ENCODE peak calls at places on chromosomes 12 and 14, in ten cellular contexts. O is endodermal cell; Q is fibroblast of lung; W is cardiac muscle cell; U is lung; G is PC-3; J is naive thymus-derived CD4-positive, alpha-beta T cell; T is pancreas; X is PC-9; Y is mucosa of descending colon. N is an unnamed sample.

GRCh38 chr14:75295491-75296338 is 17.1 kb downstream of the FOS start:
- DNase-seq in O (peak; percentile 96), Q (peak; percentile 59), W (peak; percentile 90), U (peak; percentile 81), G (peak; percentile 74), J (peak; percentile 75), T (peak; percentile 83), X (peak; percentile 91), Y (peak; percentile 88), N (peak; percentile 86)

GRCh38 chr12:12180136-12180535 is 86.7 kb downstream of the LRP6 start:
- DNase-seq in O (no peak), Q (peak; percentile 30), W (no peak), U (no peak), G (no peak), J (no peak), T (no peak), X (no peak), Y (no peak), N (no peak)

GRCh38 chr12:7959278-7960063 is 23.5 kb upstream of the SLC2A3 start:
- DNase-seq in O (peak; percentile 92), Q (no peak), W (peak; percentile 39), U (peak; percentile 54), G (peak; percentile 52), J (peak; percentile 38), T (no peak), X (peak; percentile 81), Y (no peak), N (peak; percentile 47)

GRCh38 chr12:132178801-132179401 is 34.6 kb downstream of the NOC4L start:
- DNase-seq in O (no peak), Q (no peak), W (no peak), U (no peak), G (peak; percentile 81), J (peak; percentile 77), T (no peak), X (peak; percentile 48), Y (peak; percentile 52), N (no peak)

GRCh38 chr12:69985656-69986055 is 160.6 kb downstream of the MYRFL start:
- DNase-seq in O (peak; percentile 91), Q (no peak), W (no peak), U (no peak), G (peak; percentile 56), J (no peak), T (no peak), X (peak; percentile 18), Y (no peak), N (no peak)

GRCh38 chr12:76018111-76018510 is 13.5 kb downstream of the PHLDA1 start:
- DNase-seq in O (peak; percentile 93), Q (peak; percentile 52), W (peak; percentile 58), U (peak; percentile 48), G (peak; percentile 29), J (no peak), T (no peak), X (peak; percentile 71), Y (no peak), N (no peak)

GRCh38 chr14:63988579-63988978 is 135.8 kb downstream of the SYNE2 start:
- DNase-seq in O (no peak), Q (no peak), W (no peak), U (no peak), G (no peak), J (no peak), T (no peak), X (no peak), Y (no peak), N (no peak)

GRCh38 chr12:131121705-131122405 is 168.1 kb downstream of the ADGRD1 start:
- DNase-seq in O (peak; percentile 58), Q (no peak), W (no peak), U (no peak), G (no peak), J (no peak), T (no peak), X (no peak), Y (no peak), N (no peak)

GRCh38 chr12:101570022-101570421 is 24.7 kb upstream of the MYBPC1 start:
- DNase-seq in O (no peak), Q (peak; percentile 58), W (peak; percentile 64), U (no peak), G (peak; percentile 59), J (no peak), T (peak; percentile 13), X (no peak), Y (no peak), N (no peak)

GRCh38 chr12:104314242-104314614 is 10.7 kb downstream of the EID3 start:
- DNase-seq in O (no peak), Q (no peak), W (no peak), U (no peak), G (peak; percentile 51), J (no peak), T (no peak), X (no peak), Y (no peak), N (no peak)

GRCh38 chr12:104313568-104314241 is 10.2 kb downstream of the EID3 start:
- DNase-seq in O (no peak), Q (no peak), W (no peak), U (no peak), G (no peak), J (no peak), T (no peak), X (no peak), Y (no peak), N (no peak)

GRCh38 chr12:104312654-104313053 is 9.1 kb downstream of the EID3 start:
- DNase-seq in O (no peak), Q (no peak), W (no peak), U (no peak), G (no peak), J (no peak), T (no peak), X (no peak), Y (no peak), N (no peak)

GRCh38 chr12:104310751-104311297 is 7.3 kb downstream of the EID3 start:
- DNase-seq in O (no peak), Q (no peak), W (no peak), U (no peak), G (no peak), J (no peak), T (no peak), X (no peak), Y (no peak), N (no peak)

GRCh38 chr12:104312202-104312601 is 8.7 kb downstream of the EID3 start:
- DNase-seq in O (no peak), Q (no peak), W (no peak), U (no peak), G (no peak), J (no peak), T (no peak), X (no peak), Y (no peak), N (no peak)
- H3K4me3 ChIP-seq in O (no peak overlapping the region), Q (no peak overlapping the region), W (no peak overlapping the region), U (no peak overlapping the region), G (no peak overlapping the region), J (no peak overlapping the region), T (no peak overlapping the region), X (no peak overlapping the region), Y (no peak overlapping the region), N (no peak overlapping the region)

GRCh38 chr14:68652433-68652690 is 140.5 kb downstream of the ZFP36L1 start:
- DNase-seq in O (no peak), Q (no peak), W (no peak), U (no peak), G (no peak), J (no peak), T (no peak), X (no peak), Y (no peak), N (no peak)

GRCh38 chr14:68650403-68650994 is 142.4 kb downstream of the ZFP36L1 start:
- DNase-seq in O (peak; percentile 4), Q (no peak), W (peak; percentile 41), U (no peak), G (no peak), J (no peak), T (no peak), X (no peak), Y (no peak), N (no peak)

GRCh38 chr14:68651075-68651474 is 141.8 kb downstream of the ZFP36L1 start:
- DNase-seq in O (peak; percentile 14), Q (no peak), W (no peak), U (no peak), G (no peak), J (no peak), T (peak; percentile 2), X (no peak), Y (no peak), N (no peak)

GRCh38 chr14:68651652-68652432 is 141.0 kb downstream of the ZFP36L1 start:
- DNase-seq in O (peak; percentile 38), Q (peak; percentile 45), W (no peak), U (no peak), G (no peak), J (no peak), T (peak; percentile 5), X (no peak), Y (no peak), N (no peak)

GRCh38 chr14:68649461-68650189 is 143.2 kb downstream of the ZFP36L1 start:
- DNase-seq in O (peak; percentile 17), Q (peak; percentile 72), W (no peak), U (no peak), G (no peak), J (no peak), T (peak; percentile 4), X (no peak), Y (no peak), N (no peak)
- H3K4me1 ChIP-seq in O (no peaks in the 10 kb centered on the region), Q (peaks cover 18% of the 10 kb centered on the region), W (peaks cover 24% of the 10 kb centered on the region), U (no peaks in the 10 kb centered on the region), G (no peaks in the 10 kb centered on the region), J (peaks cover 3% of the 10 kb centered on the region), T (peaks cover 14% of the 10 kb centered on the region), X (peaks cover 29% of the 10 kb centered on the region), Y (no peaks in the 10 kb centered on the region), N (no peaks in the 10 kb centered on the region)

GRCh38 chr12:668092-668481 is 4.8 kb upstream of the NINJ2 start:
- DNase-seq in O (peak; percentile 43), Q (no peak), W (no peak), U (no peak), G (no peak), J (no peak), T (no peak), X (no peak), Y (no peak), N (no peak)

GRCh38 chr12:664779-665092 is 1.5 kb upstream of the NINJ2 start:
- DNase-seq in O (no peak), Q (no peak), W (no peak), U (no peak), G (no peak), J (no peak), T (no peak), X (no peak), Y (no peak), N (no peak)

GRCh38 chr12:666766-667308 is 3.6 kb upstream of the NINJ2 start:
- DNase-seq in O (peak; percentile 53), Q (peak; percentile 63), W (no peak), U (no peak), G (peak; percentile 65), J (peak; percentile 35), T (no peak), X (no peak), Y (no peak), N (no peak)

GRCh38 chr12:664075-664778 is 982 bp upstream of the NINJ2 start:
- DNase-seq in O (no peak), Q (no peak), W (no peak), U (no peak), G (no peak), J (peak; percentile 39), T (no peak), X (no peak), Y (no peak), N (no peak)

GRCh38 chr12:666066-666465 is 2.8 kb upstream of the NINJ2 start:
- DNase-seq in O (no peak), Q (no peak), W (no peak), U (no peak), G (no peak), J (no peak), T (no peak), X (no peak), Y (no peak), N (no peak)
- H3K4me3 ChIP-seq in O (no peak overlapping the region), Q (no peak overlapping the region), W (no peak overlapping the region), U (no peak overlapping the region), G (no peak overlapping the region), J (no peak overlapping the region), T (no peak overlapping the region), X (no peak overlapping the region), Y (no peak overlapping the region), N (no peak overlapping the region)

GRCh38 chr14:65296402-65296801 is 116.1 kb upstream of the FUT8 start:
- DNase-seq in O (no peak), Q (peak; percentile 58), W (peak; percentile 64), U (no peak), G (no peak), J (no peak), T (no peak), X (no peak), Y (no peak), N (no peak)
- H3K4me1 ChIP-seq in O (no peaks in the 10 kb centered on the region), Q (no peaks in the 10 kb centered on the region), W (peaks cover 11% of the 10 kb centered on the region), U (peaks cover 4% of the 10 kb centered on the region), G (peaks cover 37% of the 10 kb centered on the region), J (peaks cover 17% of the 10 kb centered on the region), T (peaks cover 37% of the 10 kb centered on the region), X (peaks cover 28% of the 10 kb centered on the region), Y (peaks cover 21% of the 10 kb centered on the region), N (no peaks in the 10 kb centered on the region)